ENCODE peak calls at places on chromosomes 13 and 19, in ten cellular contexts. D is glutamatergic neuron; Q is GM12865; W is lower leg skin; Y is AG09309; H is breast epithelium; X is choroid plexus epithelial cell; S is nephron progenitor cell; L is GM13976; K is CD4-positive, alpha-beta T cell. E is an unnamed sample.
A peak's percentile ranks its signal among the peaks of the same experiment; 100 is the strongest.

GRCh38 chr13:112784811-112785418 is 95.1 kb downstream of the ATP11A start:
- DNase-seq in L (no peak), H (no peak), Y (no peak), K (no peak), W (peak; percentile 54), S (no peak), Q (no peak), X (no peak), D (no peak), E (no peak)

GRCh38 chr13:37058801-37059135 is 720 bp downstream of the SUPT20H start:
- DNase-seq in X (peak; percentile 43), S (peak; percentile 33), W (no peak), H (no peak), K (no peak), L (peak; percentile 21), Y (no peak), D (peak; percentile 32), Q (no peak), E (no peak)

GRCh38 chr13:73684286-73684685 is 449.9 kb downstream of the KLF12 start:
- DNase-seq in D (no peak), Q (no peak), X (no peak), K (no peak), Y (no peak), L (no peak), S (no peak), W (no peak), H (no peak), E (no peak)

GRCh38 chr13:26956532-26957142 is 196.1 kb upstream of the GPR12 start:
- DNase-seq in Q (no peak), H (no peak), Y (no peak), W (no peak), S (no peak), L (no peak), X (no peak), D (no peak), K (no peak), E (peak; percentile 63)

GRCh38 chr13:113567681-113568080 is 16.9 kb upstream of the TFDP1 start:
- DNase-seq in S (no peak), W (peak; percentile 42), L (no peak), Q (no peak), H (peak; percentile 19), X (no peak), K (no peak), Y (no peak), D (no peak), E (no peak)

GRCh38 chr19:46714523-46715106 is 2.3 kb downstream of the PRKD2 start:
- DNase-seq in Y (no peak), D (no peak), H (peak; percentile 61), X (no peak), K (peak; percentile 62), S (no peak), Q (peak; percentile 85), W (no peak), L (peak; percentile 83), E (peak; percentile 50)

GRCh38 chr13:28181413-28181812 is 43.1 kb downstream of the PAN3 start:
- DNase-seq in Y (peak; percentile 8), S (no peak), Q (no peak), K (no peak), H (no peak), L (no peak), D (no peak), W (no peak), X (peak; percentile 60), E (peak; percentile 58)

GRCh38 chr13:24141333-24141910 is 19.1 kb upstream of the SPATA13 start:
- DNase-seq in L (no peak), X (no peak), H (no peak), W (no peak), K (no peak), S (no peak), D (no peak), Q (no peak), Y (no peak), E (no peak)

GRCh38 chr13:102825921-102826706 is 19.7 kb upstream of the ERCC5 start:
- DNase-seq in S (no peak), Y (peak; percentile 83), W (no peak), Q (no peak), K (no peak), X (peak; percentile 96), D (no peak), L (no peak), H (no peak), E (peak; percentile 90)

GRCh38 chr19:10138879-10139795 is 19.4 kb upstream of the EIF3G start:
- DNase-seq in L (no peak), Y (no peak), S (no peak), K (no peak), D (peak; percentile 40), W (no peak), X (no peak), H (no peak), Q (no peak), E (no peak)

DNA sequence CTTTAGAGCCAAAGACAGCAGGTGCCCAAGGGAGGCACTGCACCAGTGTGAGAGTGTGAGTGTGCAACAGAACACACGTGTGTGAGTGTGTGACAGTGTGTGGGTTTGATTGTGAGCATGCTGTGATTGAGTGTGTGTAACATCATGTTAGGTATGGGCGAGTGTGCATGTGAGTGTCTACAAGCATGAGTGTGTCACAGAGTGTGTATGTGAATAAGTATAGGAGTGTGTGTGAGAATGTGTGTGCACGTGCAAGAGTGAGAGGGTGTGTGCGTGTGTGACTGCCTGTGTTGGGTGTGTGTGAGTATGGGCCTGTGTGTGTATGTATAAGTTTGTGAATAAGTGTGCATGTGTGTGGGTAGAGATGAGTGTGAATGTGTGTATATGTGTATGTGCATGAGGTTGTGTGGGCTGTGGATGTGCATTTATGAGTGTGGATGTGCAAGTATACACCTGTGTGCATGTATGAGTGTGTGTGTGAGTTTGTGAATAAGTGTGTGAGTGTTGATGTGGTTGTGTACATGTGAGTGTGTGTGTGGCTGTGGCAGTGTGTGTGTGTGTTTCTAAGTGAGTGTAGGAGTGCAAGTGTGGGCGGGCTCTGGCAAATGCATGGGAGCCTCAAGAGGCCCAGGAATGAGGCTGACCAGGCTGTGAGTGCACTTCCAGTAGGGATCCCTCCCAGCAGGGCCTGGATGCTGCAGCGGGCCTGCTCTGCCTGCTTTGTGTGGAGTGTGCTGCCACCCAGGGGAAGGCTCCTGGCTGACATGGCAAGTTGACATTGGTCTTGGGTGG is 198.4 kb downstream of the COL4A1 start:
- DNase-seq in Y (no peak), K (no peak), L (peak; percentile 54), H (peak; percentile 77), S (peak; percentile 67), X (peak; percentile 95), Q (peak; percentile 36), D (peak; percentile 84), W (no peak), E (peak; percentile 89)
- TF ChIP-seq CTCF in Y (peak; percentile 90), K (no peak), L (peak; percentile 32), H (peak; percentile 74), S (peak; percentile 51), X (peak; percentile 92), Q (peak; percentile 28), D (peak; percentile 28), W (no peak), E (peak; percentile 95)

DNA sequence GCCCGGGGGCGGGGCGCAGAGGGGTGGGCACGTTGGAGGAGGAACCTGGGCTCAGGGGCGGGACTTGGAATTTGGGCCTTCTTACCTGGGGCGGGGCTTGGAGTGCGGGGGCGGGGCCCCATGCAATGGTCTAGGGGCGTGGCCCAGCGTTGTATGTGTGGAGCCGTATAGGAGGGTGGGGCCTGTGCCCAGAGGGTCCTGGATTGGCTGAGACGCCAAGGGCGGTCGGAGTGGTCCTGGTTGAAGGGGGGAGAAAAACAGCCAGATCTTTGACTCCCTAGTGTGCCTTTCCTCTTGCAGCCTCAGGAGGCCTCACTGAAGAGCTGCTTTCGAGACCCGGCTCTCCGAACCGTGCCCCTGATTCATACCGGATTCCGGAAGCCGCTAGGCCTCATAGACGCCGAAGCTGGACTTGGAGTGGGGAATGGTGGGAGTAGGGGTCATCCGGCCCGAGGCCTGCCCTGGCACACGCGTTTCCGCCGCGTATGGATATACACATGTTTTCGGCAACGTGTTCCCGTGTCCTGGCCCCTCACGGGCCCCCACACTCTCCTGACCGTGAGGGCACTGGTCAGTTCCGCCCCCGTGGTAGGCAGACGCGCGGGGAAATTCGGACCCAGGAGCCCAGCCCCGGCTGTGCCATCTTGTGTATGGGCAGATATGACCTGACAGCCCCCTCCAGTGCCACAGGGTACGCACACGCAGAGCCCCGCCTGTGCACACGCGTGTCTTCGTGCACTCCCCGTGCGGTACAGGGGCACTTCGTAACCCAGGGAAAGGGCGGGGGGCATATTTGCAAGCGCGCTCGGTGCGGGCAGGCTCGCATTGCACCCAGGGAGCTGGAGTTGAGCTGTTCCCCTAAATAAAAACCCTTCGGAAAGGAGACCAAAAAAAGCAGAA is 661 bp upstream of the PRR12 start:
- DNase-seq in S (peak; percentile 97), Y (peak; percentile 78), W (peak; percentile 99), K (peak; percentile 94), L (peak; percentile 96), D (peak; percentile 93), Q (peak; percentile 98), H (peak; percentile 98), X (peak; percentile 99), E (peak; percentile 95)
- TF ChIP-seq CTCF in S (no peak), Y (no peak), W (no peak), K (no peak), L (no peak), D (no peak), Q (no peak), H (no peak), X (peak; percentile 21), E (no peak)

DNA sequence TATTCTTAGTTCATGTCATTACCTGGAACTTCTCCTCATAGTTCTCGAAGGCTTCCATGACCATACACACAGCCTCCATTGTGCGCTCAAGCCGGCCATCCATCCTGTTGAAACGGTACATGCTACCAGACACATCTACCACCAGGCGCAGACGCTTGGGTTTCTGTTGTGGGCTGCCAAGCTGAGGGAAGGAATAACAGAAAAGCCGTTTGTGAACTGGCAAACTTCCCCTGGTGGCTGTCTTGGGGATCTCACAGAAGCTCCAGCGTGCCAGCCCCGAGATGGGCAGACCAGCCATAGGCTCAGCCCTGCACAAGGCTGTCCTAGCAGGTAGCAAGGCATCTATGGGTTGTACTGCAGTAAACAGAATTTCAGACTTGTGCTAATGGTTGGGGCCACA is 130.1 kb downstream of the RGCC start:
- DNase-seq in K (peak; percentile 32), L (no peak), H (no peak), X (no peak), Q (no peak), Y (no peak), D (no peak), W (no peak), S (no peak), E (no peak)
- TF ChIP-seq CTCF in K (peak; percentile 26), L (no peak), H (no peak), X (peak; percentile 18), Q (no peak), Y (no peak), D (peak; percentile 18), W (no peak), S (no peak), E (no peak)

DNA sequence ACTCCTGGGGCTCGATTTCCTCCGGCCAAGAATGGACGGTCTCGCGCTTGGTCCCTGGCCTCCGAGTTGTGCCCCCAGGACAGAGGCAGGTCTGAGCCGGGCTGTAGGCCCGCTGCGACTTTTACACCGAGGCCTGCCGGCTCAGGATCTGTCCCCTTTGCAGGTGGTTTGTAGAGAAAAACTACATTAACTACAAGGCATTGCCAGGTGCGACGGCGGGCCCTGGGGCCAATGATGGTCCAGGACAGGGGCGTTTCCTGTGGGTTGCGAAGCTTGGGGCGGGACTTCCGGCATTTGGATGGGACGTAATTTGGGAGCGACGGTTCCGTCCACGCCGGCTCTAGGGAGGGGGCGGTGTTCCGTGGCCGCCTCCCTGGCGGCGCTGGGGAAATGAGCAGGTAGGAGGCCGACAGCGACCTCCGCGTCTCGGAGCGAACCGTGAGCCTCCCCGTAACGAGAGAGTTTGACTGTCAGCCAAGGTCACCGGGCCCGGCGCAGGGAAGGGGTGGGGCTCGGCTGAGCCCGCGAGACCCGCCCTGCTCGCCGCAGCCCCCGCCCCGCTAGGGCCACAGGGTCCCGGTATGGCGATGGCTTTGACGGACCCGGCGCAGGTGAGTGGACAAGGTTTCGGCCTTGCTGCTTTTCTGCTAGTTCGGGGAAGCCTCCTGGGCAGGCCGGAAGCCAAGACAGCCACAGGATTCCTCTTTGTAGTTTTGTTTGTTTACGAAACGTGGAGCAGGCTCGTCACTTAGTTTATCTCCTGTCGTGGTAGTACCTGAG is at the start of gene ZNF805:
- DNase-seq in K (peak; percentile 96), D (peak; percentile 94), Q (peak; percentile 97), S (peak; percentile 94), H (peak; percentile 97), X (peak; percentile 95), L (peak; percentile 98), W (peak; percentile 99), Y (peak; percentile 49), E (peak; percentile 90)
- TF ChIP-seq CTCF in K (no peak), D (no peak), Q (peak; percentile 8), S (no peak), H (no peak), X (no peak), L (no peak), W (no peak), Y (no peak), E (no peak)